ENCODE peak calls at places on chromosomes 7 and 10, in nine cellular contexts. A is AG10803, I is skeletal muscle cell, H is A549, Q is foreskin fibroblast, P is brain microvascular endothelial cell, C is fibroblast of the aortic adventitia, O is bronchial epithelial cell, K is fibroblast of pulmonary artery. N is an unnamed sample.

GRCh38 chr7:21943436-21943835 is 2.3 kb downstream of the CDCA7L start:
- DNase-seq in I (no peak), C (no peak), H (no peak), Q (no peak), K (no peak), O (no peak), A (no peak), P (no peak), N (no peak)

GRCh38 chr10:124349993-124350280 is 68.8 kb downstream of the OAT start:
- DNase-seq in Q (no peak), H (no peak), O (no peak), K (no peak), A (no peak), C (no peak), P (no peak), I (no peak), N (no peak)

GRCh38 chr10:42609872-42610271 is 28.5 kb downstream of the ZNF33B start:
- DNase-seq in K (no peak), A (no peak), C (no peak), I (no peak), Q (no peak), P (no peak), H (no peak), O (no peak), N (no peak)

GRCh38 chr10:49791100-49791499 is 29.0 kb upstream of the OGDHL start:
- DNase-seq in H (no peak), K (no peak), A (no peak), I (no peak), C (no peak), O (no peak), P (no peak), Q (no peak), N (no peak)

GRCh38 chr10:48725708-48726107 is 41.0 kb downstream of the WDFY4 start:
- DNase-seq in O (peak), C (no peak), Q (no peak), K (no peak), I (no peak), P (no peak), H (no peak), A (no peak), N (no peak)

GRCh38 chr7:115748123-115748738 is 282.3 kb downstream of the TFEC start:
- DNase-seq in P (no peak), K (peak), C (peak), H (peak), Q (peak), A (peak), O (peak), I (no peak), N (no peak)

GRCh38 chr7:522071-522937 is 2.7 kb upstream of the PDGFA start:
- DNase-seq in P (no peak), A (peak), Q (no peak), I (no peak), C (peak), K (peak), O (peak), H (no peak), N (no peak)

GRCh38 chr10:88728107-88728763 is 22.2 kb downstream of the LIPK start:
- DNase-seq in K (peak), O (no peak), P (no peak), C (no peak), I (no peak), A (no peak), Q (no peak), H (peak), N (no peak)

GRCh38 chr10:77388571-77388970 is 249.0 kb downstream of the KCNMA1 start:
- DNase-seq in P (no peak), H (no peak), O (no peak), I (no peak), C (no peak), Q (no peak), K (no peak), A (no peak), N (no peak)

GRCh38 chr7:100366411-100367250 is 6.7 kb upstream of the PILRA start:
- DNase-seq in I (no peak), K (no peak), P (no peak), Q (no peak), C (no peak), H (no peak), O (no peak), A (no peak), N (no peak)

GRCh38 chr7:1368150-1368681 is 91.1 kb downstream of the MICALL2 start:
- DNase-seq in C (no peak), H (no peak), O (no peak), K (no peak), I (no peak), P (no peak), A (no peak), Q (no peak), N (no peak)

GRCh38 chr10:58180633-58181032 is 87.1 kb downstream of the IPMK start:
- DNase-seq in A (peak), C (no peak), I (no peak), Q (no peak), O (peak), P (peak), H (no peak), K (peak), N (no peak)

GRCh38 chr7:142567201-142567600 is 182.1 kb upstream of the PRSS1 start:
- DNase-seq in O (no peak), P (no peak), Q (no peak), I (no peak), H (no peak), K (no peak), A (no peak), C (no peak), N (no peak)

GRCh38 chr7:27723086-27723485 is 16.9 kb upstream of the TAX1BP1 start:
- DNase-seq in O (peak), Q (peak), C (no peak), P (no peak), K (peak), A (peak), H (peak), I (no peak), N (peak)

GRCh38 chr7:4610768-4611467 is 71.2 kb upstream of the FOXK1 start:
- DNase-seq in C (peak), P (peak), K (peak), H (peak), O (peak), Q (no peak), I (no peak), A (peak), N (peak)

GRCh38 chr7:121872831-121873764 is at the start of gene PTPRZ1:
- DNase-seq in H (no peak), I (no peak), A (peak), O (peak), C (peak), K (peak), P (no peak), Q (peak), N (no peak)

GRCh38 chr10:60312818-60313588 is 76.7 kb downstream of the ANK3 start:
- DNase-seq in H (no peak), O (peak), C (peak), I (peak), Q (peak), P (peak), K (peak), A (peak), N (no peak)

GRCh38 chr7:92641921-92642511 is 51.8 kb upstream of the FAM133B start:
- DNase-seq in C (peak), A (peak), O (peak), I (peak), P (peak), K (peak), H (peak), Q (peak), N (no peak)
- H3K4me3 ChIP-seq in C (no peak), A (no peak), O (no peak), I (no peak), P (no peak), K (no peak), H (no peak), Q (no peak), N (no peak)

GRCh38 chr10:45417746-45418145 is 43.7 kb downstream of the ALOX5 start:
- DNase-seq in I (no peak), P (no peak), O (no peak), A (no peak), K (no peak), Q (no peak), C (no peak), H (no peak), N (no peak)

GRCh38 chr10:45418859-45419672 is 45.0 kb downstream of the ALOX5 start:
- DNase-seq in A (peak), P (peak), Q (peak), K (peak), I (no peak), O (no peak), H (no peak), C (peak), N (no peak)

GRCh38 chr10:45416603-45417002 is 42.6 kb downstream of the ALOX5 start:
- DNase-seq in A (no peak), H (no peak), K (no peak), C (no peak), Q (no peak), P (no peak), I (no peak), O (no peak), N (no peak)

GRCh38 chr10:45419673-45420020 is 45.6 kb downstream of the ALOX5 start:
- DNase-seq in O (no peak), C (no peak), K (no peak), A (no peak), H (no peak), P (no peak), I (no peak), Q (no peak), N (no peak)

GRCh38 chr10:45418417-45418858 is 44.4 kb downstream of the ALOX5 start:
- DNase-seq in I (no peak), H (no peak), P (no peak), A (no peak), O (no peak), C (no peak), K (no peak), Q (no peak), N (no peak)
- H3K4me3 ChIP-seq in I (peak), H (peak), P (peak), A (peak), O (no peak), C (peak), K (peak), Q (peak), N (no peak)

GRCh38 chr10:96699613-96700012 is 20.7 kb downstream of the PIK3AP1 start:
- DNase-seq in I (no peak), A (no peak), Q (no peak), O (no peak), K (no peak), P (no peak), H (no peak), C (no peak), N (no peak)
- H3K4me3 ChIP-seq in I (no peak), A (no peak), Q (no peak), O (no peak), K (no peak), P (no peak), H (no peak), C (no peak), N (no peak)

DNA sequence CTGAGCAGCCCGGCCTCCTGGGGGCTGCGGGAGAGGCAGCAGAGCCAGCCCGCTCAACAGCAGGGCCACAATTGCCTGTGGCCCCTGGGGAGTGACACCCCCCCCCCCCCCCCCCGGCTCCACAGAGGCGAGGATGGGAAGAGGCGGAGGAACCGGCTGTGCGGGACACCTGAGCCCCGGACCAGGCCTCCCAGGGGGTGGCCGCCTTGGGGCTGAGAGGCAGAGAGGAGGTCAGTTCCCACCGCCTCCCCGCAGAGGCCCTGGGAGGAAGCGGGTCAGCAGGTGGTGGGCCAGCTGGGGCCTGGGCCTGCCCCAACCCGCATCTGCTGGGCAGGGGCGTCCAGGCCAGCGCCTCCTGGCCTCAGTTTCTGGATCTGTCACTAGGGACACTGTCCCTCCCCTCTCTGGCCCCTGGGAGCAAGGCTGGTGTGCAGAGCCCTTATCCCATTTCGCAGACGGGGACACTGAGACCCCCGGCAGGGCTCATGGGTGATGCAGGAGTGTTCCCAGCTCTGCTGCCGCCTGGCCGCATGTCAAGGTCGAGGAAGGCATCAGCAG is 14.7 kb upstream of the LFNG start:
- DNase-seq in K (no peak), O (no peak), P (no peak), H (no peak), Q (no peak), C (no peak), I (no peak), A (no peak), N (no peak)
- H3K4me3 ChIP-seq in K (no peak), O (no peak), P (no peak), H (no peak), Q (no peak), C (no peak), I (no peak), A (no peak), N (no peak)

DNA sequence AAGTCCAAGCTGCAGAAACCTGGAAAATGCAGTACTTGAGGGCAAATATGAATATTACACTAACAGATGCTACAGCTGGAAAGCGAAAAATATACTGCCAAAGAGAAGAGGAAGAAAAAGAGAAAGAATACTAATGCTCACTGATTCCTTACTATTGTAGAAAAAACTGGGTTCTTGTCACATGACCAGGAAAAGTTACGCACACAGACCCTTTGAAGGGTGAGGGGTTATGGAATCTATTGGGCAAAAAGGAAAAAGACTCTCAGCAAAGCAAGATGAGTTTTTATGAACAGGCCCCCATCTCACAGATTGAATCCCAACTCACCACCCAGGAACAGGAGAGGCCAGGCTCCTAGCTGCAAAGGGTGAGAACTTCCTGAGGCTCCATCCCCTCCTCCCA is 228.1 kb upstream of the KLF14 start:
- DNase-seq in O (no peak), K (no peak), H (no peak), A (no peak), C (no peak), P (no peak), Q (no peak), I (no peak), N (no peak)
- H3K4me3 ChIP-seq in O (no peak), K (no peak), H (no peak), A (no peak), C (no peak), P (no peak), Q (no peak), I (no peak), N (no peak)

N was measured in LNCaP clone FGC.